ENCODE peak calls at places on chromosome 12, in four cellular contexts. O is GM12878, S is HCT116, F is HepG2. P is an unnamed sample.

GRCh38 chr12:1481919-1482318 is 112.5 kb downstream of the FBXL14 start:
- DNase-seq in O (no peak), S (no peak), F (no peak), P (no peak)

GRCh38 chr12:131869871-131870418 is 24.5 kb upstream of the ULK1 start:
- DNase-seq in O (no peak), S (no peak), F (no peak), P (peak)

GRCh38 chr12:49537709-49538601 is 875 bp upstream of the KCNH3 start:
- DNase-seq in O (no peak), S (no peak), F (no peak), P (no peak)

GRCh38 chr12:4506870-4507269 is 31.8 kb upstream of the RAD51AP1 start:
- DNase-seq in O (peak), S (no peak), F (no peak), P (no peak)

GRCh38 chr12:131901431-131902331 is 7.3 kb downstream of the ULK1 start:
- DNase-seq in O (no peak), S (no peak), F (no peak), P (no peak)

GRCh38 chr12:5395443-5396401 is 36.2 kb upstream of the NTF3 start:
- DNase-seq in O (no peak), S (no peak), F (no peak), P (no peak)

GRCh38 chr12:112270673-112271072 is 111.6 kb downstream of the HECTD4 start:
- DNase-seq in O (no peak), S (no peak), F (no peak), P (no peak)

GRCh38 chr12:16579041-16579440 is 26.9 kb downstream of the LMO3 start:
- DNase-seq in O (no peak), S (no peak), F (no peak), P (no peak)

GRCh38 chr12:18296909-18297280 is 35.6 kb downstream of the PIK3C2G start:
- DNase-seq in O (no peak), S (no peak), F (no peak), P (no peak)

GRCh38 chr12:120687570-120688289 is 781 bp downstream of the MLEC start:
- DNase-seq in O (no peak), S (no peak), F (no peak), P (peak)

GRCh38 chr12:63034601-63035000 is 99.7 kb upstream of the PPM1H start:
- DNase-seq in O (no peak), S (no peak), F (no peak), P (no peak)

GRCh38 chr12:90977224-90977623 is 22.2 kb upstream of the CCER1 start:
- DNase-seq in O (no peak), S (no peak), F (no peak), P (no peak)

GRCh38 chr12:90828621-90829020 is 126.4 kb downstream of the CCER1 start:
- DNase-seq in O (no peak), S (no peak), F (no peak), P (no peak)

GRCh38 chr12:102503056-102503681 is 22.8 kb upstream of the IGF1 start:
- DNase-seq in O (peak), S (no peak), F (no peak), P (no peak)

GRCh38 chr12:64611430-64612286 is 1.4 kb downstream of the RASSF3 start:
- DNase-seq in O (no peak), S (no peak), F (no peak), P (peak)

GRCh38 chr12:105960319-105961076 is 178.3 kb downstream of the NUAK1 start:
- DNase-seq in O (no peak), S (no peak), F (no peak), P (peak)

GRCh38 chr12:68899251-68899771 is 33.7 kb downstream of the CPM start:
- DNase-seq in O (no peak), S (peak), F (peak), P (no peak)

GRCh38 chr12:63419119-63419518 is 249.2 kb downstream of the DPY19L2 start:
- DNase-seq in O (no peak), S (peak), F (no peak), P (no peak)

GRCh38 chr12:86194721-86195120 is 61.5 kb downstream of the MGAT4C start:
- DNase-seq in O (no peak), S (no peak), F (no peak), P (no peak)

GRCh38 chr12:76810690-76811434 is 46.9 kb downstream of the ZDHHC17 start:
- DNase-seq in O (no peak), S (no peak), F (no peak), P (no peak)
- TF ChIP-seq POLR2AphosphoS5 in O (no peak), S (no peak), F (no peak), P (no peak)

GRCh38 chr12:29148065-29148957 is 767 bp upstream of the FAR2 start:
- DNase-seq in O (no peak), S (no peak), F (no peak), P (peak)
- H3K9ac ChIP-seq in O (peak), S (peak), F (no peak), P (peak)

DNA sequence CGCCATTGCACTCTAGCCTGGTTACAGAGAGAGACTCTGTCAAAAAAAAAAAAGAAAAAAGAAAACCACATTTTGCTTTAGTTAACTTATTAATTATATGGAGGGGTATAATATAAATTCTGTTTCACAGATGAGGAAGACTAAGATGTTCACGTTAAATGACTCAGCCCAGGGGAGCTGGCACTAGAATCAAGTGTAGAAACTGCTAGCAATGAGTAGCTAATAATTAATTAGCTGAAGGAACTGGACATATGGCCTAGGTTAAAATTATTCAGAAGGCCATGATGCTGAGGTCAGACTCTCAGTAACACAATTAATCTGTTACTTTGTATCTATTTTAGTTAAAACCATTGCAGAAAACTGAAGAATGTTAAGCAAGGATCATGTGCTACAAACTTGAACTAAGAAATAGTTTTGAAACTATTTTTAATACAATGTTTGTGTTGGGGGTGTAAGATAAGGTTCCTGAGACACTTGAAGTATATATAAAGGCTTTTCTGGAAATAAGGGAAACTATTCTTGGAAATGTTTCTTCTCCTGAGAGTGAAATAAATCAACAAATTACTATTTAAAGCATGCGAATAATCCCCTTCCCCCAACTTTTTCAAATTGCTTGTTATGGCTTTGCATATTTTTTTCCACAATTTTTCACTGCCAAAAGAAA is 589.4 kb downstream of the SOX5 start:
- DNase-seq in O (no peak), S (no peak), F (no peak), P (no peak)
- TF ChIP-seq POLR2AphosphoS5 in O (no peak), S (no peak), F (no peak), P (no peak)

GRCh38 chr12:117019866-117020265 is 79.3 kb downstream of the TESC start:
- DNase-seq in O (no peak), S (no peak), F (no peak), P (no peak)
- H3K9ac ChIP-seq in O (no peak), S (no peak), F (no peak), P (no peak)